ENCODE peak calls at places on chromosomes 16 and 17, in four cellular contexts. V is endothelial cell of umbilical vein, L is osteoblast, H is OCI-LY7. O is an unnamed sample.

GRCh38 chr16:3698941-3699340 is 18.4 kb downstream of the TRAP1 start:
- DNase-seq in V (no peak), L (no peak), H (no peak), O (no peak)

GRCh38 chr16:79294568-79294967 is 306.0 kb downstream of the MAF start:
- DNase-seq in V (no peak), L (no peak), H (no peak), O (peak; percentile 56)

GRCh38 chr16:49012961-49013726 is 268.5 kb downstream of the CBLN1 start:
- DNase-seq in V (no peak), L (no peak), H (no peak), O (no peak)

GRCh38 chr17:4509923-4510614 is 11.4 kb downstream of the SPNS2 start:
- DNase-seq in V (no peak), L (peak; percentile 93), H (no peak), O (no peak)

GRCh38 chr16:77376358-77376757 is 58.5 kb downstream of the ADAMTS18 start:
- DNase-seq in V (no peak), L (no peak), H (peak; percentile 10), O (no peak)

GRCh38 chr16:82639666-82640336 is 13.0 kb downstream of the CDH13 start:
- DNase-seq in V (peak; percentile 85), L (no peak), H (peak; percentile 49), O (peak; percentile 76)

GRCh38 chr16:72125635-72126428 is 32.2 kb downstream of the DHX38 start:
- DNase-seq in V (no peak), L (no peak), H (no peak), O (no peak)

GRCh38 chr17:31509095-31509804 is 117.8 kb downstream of the RAB11FIP4 start:
- DNase-seq in V (no peak), L (peak; percentile 36), H (no peak), O (no peak)

GRCh38 chr16:28291651-28292626 is at the start of gene SBK1:
- DNase-seq in V (peak; percentile 35), L (peak; percentile 98), H (peak; percentile 90), O (peak; percentile 94)

GRCh38 chr17:78137392-78138203 is 7.0 kb downstream of the TMC8 start:
- DNase-seq in V (no peak), L (peak; percentile 77), H (peak; percentile 31), O (no peak)

GRCh38 chr16:28984091-28984490 is 761 bp upstream of the LAT start:
- DNase-seq in V (no peak), L (peak; percentile 36), H (no peak), O (no peak)

GRCh38 chr16:67128887-67129286 is 19.1 kb downstream of the PHAF1 start:
- DNase-seq in V (no peak), L (no peak), H (no peak), O (no peak)

GRCh38 chr17:47850692-47851573 is at the start of gene SP6:
- DNase-seq in V (peak; percentile 58), L (peak; percentile 97), H (no peak), O (peak; percentile 94)

GRCh38 chr16:83296505-83296904 is 511.3 kb upstream of the HSBP1 start:
- DNase-seq in V (no peak), L (no peak), H (no peak), O (no peak)

GRCh38 chr17:59694344-59694743 is 12.9 kb downstream of the PTRH2 start:
- DNase-seq in V (no peak), L (no peak), H (no peak), O (no peak)
- H3K4me3 ChIP-seq in V (no peak overlapping the region), L (no peak overlapping the region), H (no peak overlapping the region), O (no peak overlapping the region)

DNA sequence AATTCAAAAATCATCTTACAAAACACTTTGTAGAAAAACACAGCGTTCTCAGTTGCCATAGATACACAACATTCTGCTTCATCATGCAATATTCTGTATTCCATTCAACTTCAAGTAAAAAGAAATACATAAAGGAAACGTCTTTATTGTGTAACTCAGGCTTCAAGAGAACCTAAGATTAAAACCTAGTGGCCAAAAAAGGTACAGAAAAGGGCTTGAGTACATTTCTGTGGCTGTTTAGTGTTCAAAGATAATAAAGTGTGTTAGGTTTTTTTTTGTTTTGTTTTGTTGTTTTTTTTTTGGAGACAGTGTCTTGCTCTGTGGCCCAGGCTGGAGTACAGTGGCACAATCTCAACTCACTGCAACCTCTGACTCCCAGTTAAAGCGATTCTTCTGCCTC is 250.4 kb downstream of the CEP112 start:
- DNase-seq in V (no peak), L (no peak), H (no peak), O (no peak)
- TF ChIP-seq CTCF in V (no peak), L (peak; percentile 7), H (peak; percentile 22), O (no peak)

GRCh38 chr16:89473136-89473712 is 17.1 kb downstream of the ANKRD11 start:
- DNase-seq in V (no peak), L (no peak), H (no peak), O (no peak)
- H3K4me2 ChIP-seq in V (no peak overlapping the region), L (peak overlapping the region; percentile 29), H (no peak overlapping the region), O (no peak overlapping the region)

GRCh38 chr17:50273654-50274040 is 619 bp upstream of the TMEM92 start:
- DNase-seq in V (no peak), L (no peak), H (no peak), O (no peak)

GRCh38 chr17:50274142-50274944 is at the start of gene TMEM92:
- DNase-seq in V (no peak), L (peak; percentile 75), H (no peak), O (peak; percentile 86)

GRCh38 chr17:50274945-50275221 is 617 bp downstream of the TMEM92 start:
- DNase-seq in V (no peak), L (peak; percentile 55), H (no peak), O (no peak)

GRCh38 chr17:50276588-50277356 is 2.5 kb downstream of the TMEM92 start:
- DNase-seq in V (no peak), L (peak; percentile 83), H (no peak), O (no peak)

DNA sequence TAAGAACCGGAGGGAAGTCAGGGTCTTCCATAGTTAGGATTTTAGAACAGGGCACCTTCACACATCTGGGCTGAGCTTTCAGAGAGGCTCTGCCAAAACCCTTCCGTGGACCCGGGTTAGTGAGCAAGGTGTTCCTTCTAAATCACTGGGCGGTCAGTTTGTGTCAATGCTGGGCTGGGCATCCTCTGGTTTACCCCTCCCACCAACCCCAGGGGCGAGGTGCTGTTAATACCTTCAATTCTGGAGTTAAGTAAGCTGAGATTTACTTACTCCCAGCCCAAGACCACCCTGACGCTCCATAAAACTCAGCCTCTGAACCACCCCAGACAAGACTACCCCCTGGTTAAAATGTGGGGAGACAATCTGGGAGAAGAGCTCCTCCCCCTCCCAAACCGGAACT is 1.0 kb downstream of the TMEM92 start:
- DNase-seq in V (no peak), L (no peak), H (no peak), O (no peak)
- H3K4me3 ChIP-seq in V (no peak overlapping the region), L (no peak overlapping the region), H (no peak overlapping the region), O (no peak overlapping the region)

GRCh38 chr17:33494156-33494555 is 201.1 kb upstream of the ASIC2 start:
- DNase-seq in V (no peak), L (no peak), H (no peak), O (no peak)
- TF ChIP-seq CTCF in V (no peak), L (no peak), H (no peak), O (no peak)

GRCh38 chr17:36835036-36835435 is 102.2 kb upstream of the LHX1 start:
- DNase-seq in V (no peak), L (no peak), H (no peak), O (no peak)
- H3K4me2 ChIP-seq in V (no peak overlapping the region), L (no peak overlapping the region), H (no peak overlapping the region), O (no peak overlapping the region)

GRCh38 chr16:12901204-12901596 is 198 bp upstream of the SHISA9 start:
- DNase-seq in V (no peak), L (peak; percentile 56), H (no peak), O (peak; percentile 44)

GRCh38 chr16:12901597-12902436 is at the start of gene SHISA9:
- DNase-seq in V (no peak), L (peak; percentile 72), H (no peak), O (peak; percentile 41)

GRCh38 chr16:12903325-12904040 is 2.1 kb downstream of the SHISA9 start:
- DNase-seq in V (no peak), L (no peak), H (no peak), O (no peak)

GRCh38 chr16:12904041-12904671 is 2.8 kb downstream of the SHISA9 start:
- DNase-seq in V (no peak), L (no peak), H (peak; percentile 13), O (no peak)

DNA sequence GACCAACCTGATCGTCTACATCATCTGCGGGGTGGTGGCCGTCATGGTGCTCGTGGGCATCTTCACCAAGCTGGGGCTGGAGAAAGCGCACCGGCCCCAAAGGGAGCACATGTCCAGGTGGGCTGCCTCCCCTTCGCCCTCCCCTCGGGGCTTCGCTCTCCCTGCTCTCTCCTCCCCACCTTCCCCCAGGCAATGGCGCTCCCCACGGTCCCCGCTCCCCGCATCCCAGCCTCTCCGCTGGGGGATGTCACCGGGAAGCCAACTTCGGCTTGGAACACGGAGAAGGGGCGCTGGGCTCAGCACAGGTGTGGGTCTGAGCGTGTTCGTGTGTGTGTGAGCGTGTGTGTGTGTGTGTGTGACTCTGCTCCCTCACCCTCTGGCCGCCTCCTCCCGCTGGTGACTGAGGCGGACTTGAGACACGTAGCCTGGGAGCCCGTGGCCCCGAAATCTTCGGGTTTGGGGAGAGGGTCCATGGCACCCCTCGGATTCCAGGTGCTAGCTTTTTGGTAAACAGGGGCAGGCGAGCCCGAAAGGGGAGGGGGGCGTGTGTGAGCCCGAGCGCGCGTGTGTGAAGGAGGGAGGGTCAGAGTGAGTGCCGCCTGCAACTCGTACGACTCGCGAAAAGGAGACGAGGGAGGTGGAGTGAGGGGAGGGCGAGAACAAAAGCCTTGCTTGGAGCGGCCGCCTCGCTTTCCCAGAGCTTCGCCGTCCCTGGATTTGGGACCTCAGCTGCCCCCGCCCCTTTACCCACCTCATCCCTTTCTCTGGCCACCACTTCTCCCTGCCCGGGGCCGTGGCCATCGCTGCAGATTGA is 1.3 kb downstream of the SHISA9 start:
- DNase-seq in V (no peak), L (no peak), H (no peak), O (peak; percentile 13)
- H3K4me3 ChIP-seq in V (no peak overlapping the region), L (no peak overlapping the region), H (no peak overlapping the region), O (peak overlapping the region; percentile 20)

DNA sequence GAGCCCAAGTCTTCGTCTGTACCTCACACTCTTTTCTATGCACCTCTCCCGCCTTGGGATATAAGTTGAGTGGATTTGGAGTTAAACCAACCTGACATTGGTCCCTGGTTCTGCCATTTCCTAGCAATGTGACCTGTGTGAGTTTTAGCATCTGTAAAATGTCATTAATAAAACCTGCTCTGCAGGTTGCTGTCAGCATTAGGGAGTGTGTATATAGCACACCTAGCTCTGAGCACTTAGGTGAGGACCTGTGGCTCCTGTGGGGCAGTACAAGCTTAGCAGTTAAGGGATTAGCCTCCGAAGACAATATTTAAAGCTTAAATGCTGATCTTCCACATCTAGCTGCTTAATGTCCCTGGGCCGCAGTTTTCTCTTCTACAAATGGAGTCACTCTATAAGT is 248.0 kb downstream of the TMEM114 start:
- DNase-seq in V (no peak), L (no peak), H (no peak), O (no peak)
- TF ChIP-seq CTCF in V (no peak), L (no peak), H (no peak), O (no peak)

O was measured in hepatocyte.